ENCODE peak calls at places on chromosomes 6 and 20, in seven cellular contexts. G is dorsolateral prefrontal cortex, B is BE2C, S is GM12878, W is endodermal cell, E is SK-N-SH, U is cardiac fibroblast. N is an unnamed sample.

GRCh38 chr6:162344935-162345599 is 382.5 kb downstream of the PRKN start:
- DNase-seq in G (no peak), B (no peak), S (no peak), W (no peak), E (no peak), U (peak), N (no peak)

GRCh38 chr6:135233676-135234491 is 52.8 kb downstream of the MYB start:
- DNase-seq in G (no peak), B (no peak), S (no peak), W (no peak), E (no peak), U (no peak), N (no peak)

GRCh38 chr20:53839423-53840176 is 230.8 kb downstream of the BCAS1 start:
- DNase-seq in G (no peak), B (no peak), S (peak), W (no peak), E (no peak), U (no peak), N (no peak)

GRCh38 chr20:32972181-32973076 is 31.8 kb downstream of the SUN5 start:
- DNase-seq in G (peak), B (no peak), S (peak), W (peak), E (no peak), U (no peak), N (no peak)

GRCh38 chr6:20924911-20925543 is 390.8 kb downstream of the CDKAL1 start:
- DNase-seq in G (no peak), B (no peak), S (no peak), W (no peak), E (no peak), U (no peak), N (no peak)

GRCh38 chr6:2028457-2029038 is 216.9 kb downstream of the GMDS start:
- DNase-seq in G (no peak), B (no peak), S (peak), W (no peak), E (no peak), U (no peak), N (no peak)

GRCh38 chr6:11712760-11713159 is 65.8 kb downstream of the ADTRP start:
- DNase-seq in G (no peak), B (no peak), S (no peak), W (no peak), E (no peak), U (peak), N (no peak)

GRCh38 chr6:2958802-2959201 is 12.6 kb downstream of the SERPINB6 start:
- DNase-seq in G (no peak), B (no peak), S (no peak), W (peak), E (no peak), U (no peak), N (no peak)

GRCh38 chr6:89707766-89708165 is 69.2 kb upstream of the LYRM2 start:
- DNase-seq in G (no peak), B (no peak), S (no peak), W (no peak), E (no peak), U (no peak), N (no peak)

DNA sequence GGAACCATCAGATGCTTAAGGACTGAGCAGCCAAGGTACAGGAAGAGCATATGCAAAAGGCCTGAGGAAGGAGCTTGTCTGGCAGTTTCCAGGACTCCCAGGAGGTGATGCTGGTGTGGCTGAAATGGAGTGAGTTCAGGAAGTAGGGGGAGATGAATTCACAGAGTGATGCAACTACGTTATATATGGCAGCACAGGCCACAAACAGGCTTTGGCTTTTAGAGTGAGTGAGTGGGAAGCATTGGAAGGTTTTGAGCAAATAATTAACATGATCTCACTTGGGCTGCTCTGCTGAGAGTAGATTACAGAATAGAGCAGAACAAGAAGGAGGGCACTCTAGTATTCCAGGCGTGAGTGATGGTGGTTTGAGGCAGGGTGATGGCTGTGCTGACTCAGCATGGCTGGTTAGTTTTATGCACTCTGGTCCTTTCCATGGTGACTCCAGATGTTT is 6.5 kb downstream of the BTN2A2 start:
- DNase-seq in G (no peak), B (no peak), S (no peak), W (peak), E (no peak), U (no peak), N (no peak)
- TF ChIP-seq CTCF in G (no peak), B (no peak), S (no peak), W (no peak), E (no peak), U (no peak), N (no peak)

DNA sequence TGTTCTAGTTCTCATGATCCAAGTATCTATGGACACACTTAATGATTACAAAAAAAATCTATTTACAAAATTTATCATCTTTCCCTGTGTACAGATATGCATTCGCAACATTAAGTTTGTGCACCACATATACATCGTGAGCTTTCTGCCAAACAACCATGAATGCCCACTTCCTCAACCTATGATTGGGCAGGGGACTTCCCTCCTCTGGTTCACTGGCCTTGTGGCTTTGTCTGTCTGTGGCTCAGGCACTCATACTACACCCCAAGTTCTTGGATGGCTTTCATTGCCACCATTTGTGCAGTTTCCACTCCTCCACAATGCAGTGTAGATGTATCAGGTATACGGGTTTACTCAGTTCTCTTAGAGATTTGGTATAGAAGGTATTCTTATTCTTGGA is 74.9 kb downstream of the HS3ST5 start:
- DNase-seq in G (no peak), B (no peak), S (no peak), W (no peak), E (no peak), U (no peak), N (no peak)
- H3K4me3 ChIP-seq in G (no peak), B (no peak), S (no peak), W (no peak), E (no peak), U (no peak), N (no peak)

GRCh38 chr6:158131926-158132325 is 36.1 kb downstream of the SERAC1 start:
- DNase-seq in G (no peak), B (peak), S (no peak), W (no peak), E (peak), U (peak), N (no peak)
- TF ChIP-seq CTCF in G (no peak), B (peak), S (peak), W (peak), E (peak), U (peak), N (peak)

DNA sequence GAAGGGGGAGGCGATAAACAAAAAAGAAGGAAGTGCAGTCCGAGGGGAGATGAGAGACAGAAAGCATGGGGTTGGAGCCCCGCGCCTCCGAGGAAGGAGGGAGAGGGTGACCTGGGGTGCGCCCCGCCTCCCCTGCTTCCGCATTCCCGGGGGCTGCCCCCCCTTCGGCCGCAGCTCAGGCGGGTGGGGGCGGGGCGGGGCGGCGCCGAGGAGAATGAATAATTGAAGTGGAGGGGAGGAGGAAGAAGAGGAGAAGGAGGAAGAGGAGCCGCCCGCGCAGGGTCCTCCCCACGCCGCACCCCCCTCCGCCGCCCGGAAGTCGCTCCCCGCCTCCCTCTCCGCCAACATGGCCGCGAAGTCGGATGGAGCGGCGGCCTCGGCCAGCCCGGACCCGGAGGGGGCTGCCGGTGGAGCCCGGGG is at the start of gene XKR7:
- DNase-seq in G (peak), B (peak), S (no peak), W (peak), E (peak), U (no peak), N (no peak)
- H3K4me3 ChIP-seq in G (peak), B (peak), S (no peak), W (peak), E (peak), U (no peak), N (no peak)

DNA sequence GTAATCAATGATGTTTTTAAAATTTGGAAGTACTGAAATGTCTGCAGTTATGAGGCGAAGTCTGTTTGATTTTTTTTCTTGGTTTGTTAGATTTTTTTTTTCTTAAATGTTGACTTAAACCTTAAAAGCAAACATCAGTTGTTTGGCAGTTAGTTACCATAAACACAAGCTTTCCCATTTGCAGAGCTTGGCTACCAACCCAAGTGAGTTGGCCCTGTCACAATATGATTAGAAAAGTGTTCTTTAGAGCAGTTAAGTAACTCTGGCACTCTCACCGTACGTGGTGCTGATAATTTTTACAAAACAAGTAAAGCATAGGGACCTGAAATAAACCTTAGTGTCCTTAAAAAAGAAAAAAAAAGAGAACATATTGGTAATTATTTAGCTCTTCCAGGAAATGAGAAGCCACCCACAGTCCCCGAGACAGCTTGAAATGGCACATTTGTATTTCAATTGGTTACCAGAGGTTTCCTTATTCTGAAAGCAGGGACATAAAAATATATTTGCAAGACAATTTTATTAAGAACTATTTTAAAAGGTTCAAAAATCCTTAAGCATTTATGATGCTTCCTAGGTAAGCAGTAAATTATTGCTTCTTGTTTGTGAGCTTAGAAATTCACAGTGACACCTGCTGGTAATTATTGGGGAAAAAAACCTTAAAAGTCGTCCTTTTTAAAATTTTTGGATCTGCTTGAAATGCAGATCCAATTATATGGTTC is 3.9 kb downstream of the HEY2 start:
- DNase-seq in G (no peak), B (no peak), S (no peak), W (no peak), E (no peak), U (peak), N (peak)
- TF ChIP-seq CTCF in G (peak), B (peak), S (peak), W (peak), E (peak), U (peak), N (peak)

GRCh38 chr6:4322134-4322845 is 186.9 kb upstream of the ECI2 start:
- DNase-seq in G (no peak), B (no peak), S (no peak), W (no peak), E (no peak), U (no peak), N (no peak)
- H3K4me3 ChIP-seq in G (no peak), B (no peak), S (no peak), W (no peak), E (no peak), U (no peak), N (no peak)

DNA sequence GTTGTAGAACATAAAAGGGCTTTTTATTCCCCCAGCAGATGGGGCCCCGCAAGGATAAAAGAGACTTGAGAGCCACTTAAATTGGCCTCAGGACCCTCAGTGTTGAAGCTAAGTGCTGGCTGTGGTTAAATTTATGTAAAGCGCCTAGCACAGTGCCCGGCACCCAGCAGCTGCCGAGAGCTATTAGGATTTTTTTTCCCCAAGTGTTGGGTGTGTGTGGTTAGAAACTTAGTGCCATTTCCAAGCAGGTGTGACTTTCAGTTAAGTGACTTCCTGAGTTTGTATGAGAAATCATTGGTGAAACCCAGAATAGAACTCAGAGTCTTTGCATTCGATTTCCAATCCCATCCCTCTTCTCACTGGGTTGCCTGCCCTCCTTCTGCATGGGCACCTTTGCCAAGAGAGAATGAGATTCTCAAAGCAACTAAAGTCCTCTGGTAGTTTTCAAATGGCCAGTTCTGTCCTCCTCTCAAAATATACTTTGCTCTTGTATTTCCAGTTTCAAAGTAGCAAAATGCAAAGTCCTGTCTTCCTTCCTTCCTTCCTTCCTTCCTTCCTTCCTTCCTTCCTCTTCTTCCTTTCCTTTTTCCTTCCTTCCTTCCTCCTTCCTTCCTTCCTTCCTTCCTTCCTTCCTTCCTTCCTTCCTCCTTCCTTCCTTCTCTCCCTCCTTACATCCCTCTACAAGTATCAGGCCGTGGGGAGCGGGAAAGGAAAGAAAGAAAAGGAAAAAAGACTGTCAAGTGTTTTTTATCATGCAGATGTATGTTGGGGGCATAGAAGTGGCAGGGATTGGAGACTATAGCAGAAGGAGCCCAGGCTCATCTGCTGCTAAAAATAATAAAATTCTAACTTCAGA is 265.0 kb downstream of the CD83 start:
- DNase-seq in G (no peak), B (no peak), S (no peak), W (no peak), E (no peak), U (no peak), N (no peak)
- TF ChIP-seq CTCF in G (no peak), B (no peak), S (no peak), W (no peak), E (no peak), U (no peak), N (no peak)

GRCh38 chr20:62062661-62063600 is 2.8 kb downstream of the TAF4 start:
- DNase-seq in G (peak), B (no peak), S (no peak), W (no peak), E (no peak), U (no peak), N (no peak)
- H3K4me3 ChIP-seq in G (peak), B (peak), S (peak), W (peak), E (no peak), U (peak), N (peak)